ENCODE peak calls at places on chromosomes 3 and 15, in nine cellular contexts. R is ovary, G is GM12892, T is adrenal gland, A is right lobe of liver, I is Peyer's patch, H is IMR-90, W is NB4, D is HCT116. C is an unnamed sample.

GRCh38 chr3:60992395-60992794 is 258.9 kb downstream of the FHIT start:
- DNase-seq in G (no peak), D (no peak), A (no peak), W (peak), I (no peak), T (peak), R (no peak), H (no peak), C (no peak)

GRCh38 chr3:51916418-51916817 is 13.3 kb upstream of the IQCF1 start:
- DNase-seq in H (no peak), G (no peak), R (no peak), A (no peak), I (no peak), D (no peak), T (no peak), W (no peak), C (no peak)

GRCh38 chr15:34355241-34355640 is 11.8 kb downstream of the LPCAT4 start:
- DNase-seq in A (no peak), I (no peak), H (no peak), W (no peak), T (no peak), D (no peak), R (no peak), G (no peak), C (no peak)

GRCh38 chr3:176147251-176147650 is 1050.0 kb downstream of the TBL1XR1 start:
- DNase-seq in D (no peak), I (no peak), H (no peak), G (no peak), R (no peak), A (no peak), W (no peak), T (no peak), C (no peak)

GRCh38 chr3:40079845-40080240 is 229.7 kb upstream of the EIF1B start:
- DNase-seq in W (no peak), D (no peak), H (no peak), T (no peak), I (no peak), R (no peak), G (no peak), A (no peak), C (no peak)

GRCh38 chr3:111070772-111071256 is 802 bp upstream of the NECTIN3 start:
- DNase-seq in R (no peak), H (no peak), T (no peak), A (peak), G (no peak), W (no peak), D (no peak), I (no peak), C (no peak)

GRCh38 chr15:42157981-42158765 is 1.7 kb upstream of the PLA2G4F start:
- DNase-seq in T (peak), W (no peak), G (no peak), R (no peak), I (no peak), D (no peak), H (peak), A (no peak), C (no peak)

GRCh38 chr3:28077566-28077965 is 163.9 kb upstream of the CMC1 start:
- DNase-seq in R (no peak), I (no peak), D (peak), W (peak), G (no peak), H (peak), T (no peak), A (no peak), C (no peak)

GRCh38 chr3:130941793-130942192 is 47.9 kb downstream of the ATP2C1 start:
- DNase-seq in D (no peak), A (no peak), H (peak), W (no peak), R (no peak), G (no peak), I (no peak), T (no peak), C (no peak)

GRCh38 chr15:101348015-101348414 is 53.0 kb upstream of the SNRPA1 start:
- DNase-seq in W (no peak), D (no peak), R (no peak), A (no peak), T (no peak), H (no peak), I (no peak), G (no peak), C (no peak)

GRCh38 chr3:196962930-196963259 is 5.7 kb downstream of the PIGZ start:
- DNase-seq in A (no peak), R (no peak), D (no peak), I (no peak), T (no peak), G (no peak), H (no peak), W (no peak), C (no peak)

GRCh38 chr15:44673639-44674038 is 10.2 kb upstream of the SPG11 start:
- DNase-seq in T (no peak), A (no peak), H (no peak), D (no peak), I (no peak), R (no peak), G (no peak), W (no peak), C (no peak)

GRCh38 chr15:97902140-97902780 is 58.2 kb upstream of the ARRDC4 start:
- DNase-seq in A (no peak), G (no peak), I (no peak), T (no peak), D (no peak), R (no peak), H (peak), W (no peak), C (no peak)

GRCh38 chr3:190739726-190740230 is 122.7 kb downstream of the GMNC start:
- DNase-seq in T (no peak), H (no peak), D (no peak), I (no peak), W (no peak), G (no peak), A (no peak), R (no peak), C (no peak)

GRCh38 chr3:144687862-144688261 is 716.2 kb downstream of the DIPK2A start:
- DNase-seq in H (no peak), R (no peak), W (peak), A (no peak), G (no peak), I (no peak), T (no peak), D (no peak), C (no peak)

GRCh38 chr3:14514323-14514720 is 25.8 kb downstream of the GRIP2 start:
- DNase-seq in H (no peak), A (no peak), W (no peak), G (no peak), D (no peak), I (no peak), T (no peak), R (no peak), C (peak)

GRCh38 chr3:183987014-183987600 is 30.6 kb downstream of the ABCC5 start:
- DNase-seq in H (no peak), G (no peak), A (no peak), W (no peak), T (no peak), I (no peak), D (no peak), R (no peak), C (no peak)

GRCh38 chr15:34049096-34049495 is 10.1 kb upstream of the AVEN start:
- DNase-seq in H (peak), I (no peak), D (no peak), T (no peak), R (no peak), G (no peak), A (no peak), W (peak), C (no peak)

GRCh38 chr3:62246094-62246493 is 127.3 kb downstream of the FEZF2 start:
- DNase-seq in I (no peak), W (no peak), T (no peak), H (no peak), A (no peak), D (no peak), G (no peak), R (no peak), C (no peak)

GRCh38 chr15:94478763-94479162 is 247.4 kb downstream of the MCTP2 start:
- DNase-seq in W (no peak), T (no peak), H (no peak), I (no peak), A (no peak), D (no peak), R (no peak), G (no peak), C (no peak)

GRCh38 chr15:99925661-99926461 is 192.6 kb upstream of the LYSMD4 start:
- DNase-seq in H (no peak), W (peak), A (peak), I (peak), T (peak), D (peak), R (peak), G (no peak), C (peak)

GRCh38 chr3:61537366-61537765 is 24.0 kb upstream of the PTPRG start:
- DNase-seq in T (no peak), W (no peak), R (no peak), G (no peak), D (no peak), H (no peak), A (no peak), I (no peak), C (no peak)

GRCh38 chr3:119195911-119196310 is 22.5 kb downstream of the UPK1B start:
- DNase-seq in D (no peak), I (no peak), W (no peak), T (no peak), R (no peak), A (no peak), G (no peak), H (peak), C (no peak)

GRCh38 chr15:48440084-48440483 is 108.9 kb downstream of the DUT start:
- DNase-seq in W (no peak), I (no peak), G (no peak), H (peak), D (no peak), A (no peak), R (no peak), T (peak), C (no peak)

GRCh38 chr15:41648770-41649169 is 11.4 kb upstream of the MGA start:
- DNase-seq in W (no peak), D (no peak), I (no peak), H (peak), T (no peak), R (no peak), A (no peak), G (no peak), C (no peak)

GRCh38 chr15:96243701-96244100 is 86.8 kb upstream of the NR2F2 start:
- DNase-seq in I (no peak), W (no peak), G (no peak), D (no peak), H (peak), T (no peak), A (no peak), R (no peak), C (no peak)

GRCh38 chr3:5197470-5198312 is 10.2 kb downstream of the EDEM1 start:
- DNase-seq in W (peak), I (no peak), A (no peak), H (peak), T (no peak), G (no peak), D (no peak), R (no peak), C (no peak)

GRCh38 chr15:75594276-75594675 is 15.2 kb upstream of the PTPN9 start:
- DNase-seq in A (no peak), G (no peak), D (no peak), I (no peak), H (no peak), R (no peak), W (no peak), T (no peak), C (no peak)

GRCh38 chr3:129184396-129184656 is 630 bp upstream of the CNBP start:
- DNase-seq in I (no peak), A (no peak), R (no peak), H (no peak), W (peak), D (no peak), G (peak), T (no peak), C (no peak)

GRCh38 chr15:74133703-74134386 is 3.5 kb downstream of the ISLR2 start:
- DNase-seq in G (no peak), D (no peak), I (no peak), A (no peak), H (no peak), T (no peak), R (no peak), W (no peak), C (no peak)

GRCh38 chr3:131995936-131996335 is 38.9 kb downstream of the CPNE4 start:
- DNase-seq in I (no peak), W (no peak), A (no peak), D (no peak), R (no peak), G (no peak), H (no peak), T (no peak), C (no peak)

GRCh38 chr3:57288403-57288802 is 4.1 kb downstream of the ASB14 start:
- DNase-seq in W (no peak), A (no peak), I (no peak), T (no peak), H (no peak), G (no peak), D (no peak), R (no peak), C (no peak)

GRCh38 chr3:126495786-126496185 is 20.1 kb upstream of the ZXDC start:
- DNase-seq in T (no peak), A (peak), H (no peak), D (no peak), R (no peak), I (no peak), G (no peak), W (no peak), C (no peak)

GRCh38 chr15:67805871-67806538 is 19.3 kb upstream of the SKOR1 start:
- DNase-seq in A (no peak), I (no peak), D (no peak), R (no peak), H (no peak), G (no peak), T (no peak), W (no peak), C (no peak)

GRCh38 chr3:11560746-11561145 is 83.0 kb downstream of the VGLL4 start:
- DNase-seq in I (no peak), G (no peak), D (no peak), H (no peak), W (no peak), R (no peak), T (no peak), A (no peak), C (no peak)

GRCh38 chr15:65945616-65946015 is 76.3 kb downstream of the RAB11A start:
- DNase-seq in R (no peak), G (no peak), A (no peak), T (no peak), H (no peak), I (no peak), W (peak), D (no peak), C (no peak)

GRCh38 chr3:30970183-30970582 is 75.7 kb upstream of the GADL1 start:
- DNase-seq in I (no peak), A (no peak), R (no peak), G (no peak), D (no peak), W (peak), H (no peak), T (peak), C (no peak)

GRCh38 chr15:70140543-70141375 is 43.0 kb upstream of the TLE3 start:
- DNase-seq in A (peak), G (no peak), T (no peak), R (no peak), W (peak), D (no peak), H (peak), I (no peak), C (no peak)

DNA sequence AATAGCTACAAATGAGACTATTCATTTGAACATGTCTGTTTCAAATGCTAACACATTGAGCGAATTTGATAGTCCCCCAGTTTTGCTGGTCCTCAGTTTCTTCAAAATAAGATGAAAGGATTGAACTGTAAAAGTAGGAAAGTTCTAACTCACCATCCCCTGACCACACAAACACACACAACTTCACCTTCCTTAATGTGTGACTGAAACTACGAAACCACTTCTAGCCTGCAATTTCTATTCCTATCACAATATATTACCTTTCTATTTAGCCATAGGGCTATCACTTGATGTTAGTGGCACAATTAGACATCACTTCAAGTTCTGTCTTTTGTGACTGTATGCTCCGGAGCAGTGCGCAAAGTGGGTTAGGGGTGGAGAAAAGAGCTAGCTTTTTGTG is 14.9 kb downstream of the BTLA start:
- DNase-seq in D (no peak), T (no peak), W (no peak), G (no peak), I (no peak), A (no peak), R (no peak), H (no peak), C (no peak)
- TF ChIP-seq POLR2A in D (no peak), T (no peak), W (no peak), G (no peak), I (no peak), A (no peak), R (no peak), H (no peak), C (no peak)

GRCh38 chr3:141525813-141526212 is 39.0 kb downstream of the RASA2 start:
- DNase-seq in W (no peak), G (no peak), D (no peak), A (no peak), R (no peak), T (no peak), H (no peak), I (no peak), C (no peak)
- TF ChIP-seq POLR2A in W (no peak), G (no peak), D (no peak), A (no peak), R (no peak), T (no peak), H (no peak), I (no peak), C (no peak)

DNA sequence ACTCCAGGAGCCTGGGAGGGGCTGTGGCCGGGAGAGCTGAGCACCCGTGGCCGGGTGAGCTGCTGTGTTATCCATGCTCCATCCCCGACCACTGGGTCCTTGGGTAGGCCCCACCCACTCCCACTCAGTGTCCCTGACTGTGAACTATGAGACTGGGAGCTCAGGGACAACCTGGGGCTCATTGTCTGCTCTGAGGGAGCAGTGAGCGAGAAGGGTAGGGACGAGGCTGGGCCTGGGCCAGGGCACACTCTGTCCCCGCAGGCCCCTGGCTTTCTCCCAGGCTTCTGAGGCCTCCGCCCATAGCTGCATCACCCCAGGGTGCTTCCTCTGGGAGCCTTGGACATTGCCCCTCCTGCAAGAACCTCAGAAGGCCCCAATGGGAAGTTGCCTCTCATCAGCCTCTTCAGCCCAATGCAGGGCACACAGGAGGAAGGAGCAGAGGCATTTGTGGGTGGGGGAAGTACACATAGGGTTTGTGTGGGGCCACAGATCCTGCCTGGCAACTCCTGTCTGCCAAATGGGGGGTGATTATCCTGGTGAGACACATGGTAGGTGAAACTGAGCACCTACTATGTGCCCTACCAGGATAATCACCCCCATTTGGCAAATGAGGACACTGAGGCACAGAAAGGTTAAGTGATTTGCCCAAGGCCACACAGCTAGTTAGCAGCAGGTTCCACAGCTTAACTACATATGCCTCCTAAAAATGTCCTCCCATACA is 2.4 kb downstream of the ANPEP start:
- DNase-seq in R (no peak), G (no peak), D (no peak), H (no peak), W (peak), A (peak), I (peak), T (peak), C (peak)
- TF ChIP-seq POLR2A in R (no peak), G (no peak), D (no peak), H (no peak), W (peak), A (no peak), I (peak), T (no peak), C (no peak)

DNA sequence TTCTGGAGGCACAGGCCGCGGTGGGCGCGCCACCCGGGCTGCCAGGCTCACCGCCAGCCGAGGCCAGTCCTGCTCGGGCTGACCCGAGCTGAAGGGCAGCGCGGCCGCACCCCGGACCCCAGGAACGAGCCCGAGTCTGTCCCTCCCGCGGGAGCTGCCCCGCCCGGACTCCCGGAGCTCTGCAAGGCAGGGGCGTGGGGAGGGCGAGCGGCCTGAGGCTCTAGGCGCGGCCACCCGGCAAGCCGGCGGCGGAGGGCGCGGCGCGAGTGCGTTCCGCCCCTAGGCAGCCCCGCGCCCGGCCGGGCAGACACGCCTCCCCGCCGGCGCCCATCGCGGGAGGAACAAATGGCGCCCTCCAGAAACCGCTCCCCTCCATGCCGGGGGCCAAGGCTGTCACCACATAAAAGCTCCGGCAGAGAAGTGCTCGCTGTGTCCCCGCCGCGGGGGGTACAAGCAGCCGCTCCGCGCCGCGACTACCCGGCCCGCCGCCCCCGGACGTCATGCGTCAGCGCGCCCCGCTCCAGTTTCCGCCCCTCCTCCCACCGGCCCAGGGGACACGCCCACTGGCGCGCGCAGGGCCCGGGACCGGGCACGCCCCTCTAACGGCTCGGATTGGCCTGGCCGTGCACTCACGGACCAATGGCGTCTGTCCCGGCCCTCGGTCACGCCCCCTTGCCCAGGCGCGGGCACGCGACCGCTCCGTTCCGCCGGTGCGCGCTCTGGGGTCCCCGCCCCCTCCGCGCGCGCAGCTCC is 483 bp upstream of the KLF13 start:
- DNase-seq in D (peak), G (peak), T (peak), A (peak), W (peak), I (peak), R (peak), H (peak), C (peak)
- TF ChIP-seq POLR2A in D (peak), G (peak), T (peak), A (peak), W (peak), I (peak), R (peak), H (peak), C (peak)

GRCh38 chr3:53045784-53046170 is at the start of gene SFMBT1:
- DNase-seq in A (peak), T (peak), I (peak), H (peak), W (peak), R (peak), G (peak), D (no peak), C (no peak)
- TF ChIP-seq POLR2A in A (peak), T (no peak), I (no peak), H (no peak), W (no peak), R (no peak), G (no peak), D (peak), C (no peak)

C was measured in breast epithelium.